ENCODE peak calls at places on chromosomes 7 and 10, in four cellular contexts. D is activated effector memory CD4-positive, alpha-beta T cell treated with Interleukin-2 at 50 U/mL for 16 hours; F is A549; V is fibroblast of mammary gland. Y is an unnamed sample.

GRCh38 chr10:84510121-84510520 is 181.7 kb downstream of the CCSER2 start:
- DNase-seq in D (no peak), V (peak), F (no peak), Y (no peak)

GRCh38 chr7:47390914-47391313 is 191.0 kb downstream of the TNS3 start:
- DNase-seq in V (no peak), D (no peak), F (no peak), Y (no peak)

GRCh38 chr7:4683884-4684565 is 1.9 kb downstream of the FOXK1 start:
- DNase-seq in V (peak), F (no peak), D (peak), Y (peak)

GRCh38 chr7:140022582-140023211 is 40.1 kb downstream of the PARP12 start:
- DNase-seq in D (no peak), V (no peak), F (no peak), Y (peak)

GRCh38 chr7:158802535-158803199 is 26.6 kb downstream of the ESYT2 start:
- DNase-seq in D (no peak), V (peak), F (peak), Y (peak)

GRCh38 chr10:95443636-95444035 is 117.5 kb downstream of the SORBS1 start:
- DNase-seq in D (no peak), F (no peak), V (no peak), Y (no peak)

GRCh38 chr7:100079024-100079560 is 2.4 kb downstream of the ZNF3 start:
- DNase-seq in D (no peak), F (no peak), V (no peak), Y (no peak)

GRCh38 chr10:97707134-97707861 is 6.2 kb upstream of the MARVELD1 start:
- DNase-seq in V (no peak), D (no peak), F (no peak), Y (no peak)

GRCh38 chr10:97131041-97131659 is 54.6 kb downstream of the SLIT1 start:
- DNase-seq in D (no peak), V (no peak), F (no peak), Y (no peak)

GRCh38 chr7:3911685-3912084 is 610.6 kb downstream of the SDK1 start:
- DNase-seq in V (peak), F (no peak), D (no peak), Y (no peak)

GRCh38 chr10:132722391-132722790 is 63.6 kb downstream of the NKX6-2 start:
- DNase-seq in F (no peak), V (no peak), D (no peak), Y (no peak)

GRCh38 chr10:68239596-68240150 is 7.8 kb upstream of the ATOH7 start:
- DNase-seq in V (no peak), D (no peak), F (no peak), Y (no peak)

GRCh38 chr7:24936121-24936824 is 43.7 kb downstream of the OSBPL3 start:
- DNase-seq in V (no peak), D (no peak), F (no peak), Y (peak)

GRCh38 chr7:155296788-155297516 is 726 bp upstream of the INSIG1 start:
- DNase-seq in V (peak), F (peak), D (peak), Y (peak)

GRCh38 chr10:87861566-87861952 is 1.8 kb downstream of the KLLN start:
- DNase-seq in D (peak), V (peak), F (no peak), Y (peak)

GRCh38 chr10:1734288-1734687 is 3.0 kb downstream of the ADARB2 start:
- DNase-seq in D (no peak), V (no peak), F (no peak), Y (no peak)

GRCh38 chr7:134744569-134744968 is 34.9 kb upstream of the CALD1 start:
- DNase-seq in D (no peak), V (no peak), F (no peak), Y (no peak)

GRCh38 chr7:74479066-74479781 is 25.5 kb downstream of the GTF2IRD1 start:
- DNase-seq in F (no peak), V (peak), D (no peak), Y (peak)

GRCh38 chr10:127833804-127834203 is 58.9 kb downstream of the CLRN3 start:
- DNase-seq in V (no peak), D (no peak), F (no peak), Y (no peak)

GRCh38 chr10:117688358-117688757 is 145.8 kb downstream of the EMX2 start:
- DNase-seq in F (no peak), V (no peak), D (no peak), Y (no peak)

GRCh38 chr7:139543801-139544603 is 20.5 kb downstream of the CLEC2L start:
- DNase-seq in F (no peak), D (no peak), V (no peak), Y (no peak)

GRCh38 chr10:49488056-49488455 is 50.9 kb downstream of the ERCC6 start:
- DNase-seq in F (no peak), V (no peak), D (no peak), Y (no peak)

GRCh38 chr10:95406651-95407280 is 116.0 kb upstream of the PDLIM1 start:
- DNase-seq in F (peak), V (no peak), D (no peak), Y (no peak)

GRCh38 chr7:155862516-155863257 is 50.4 kb upstream of the SHH start:
- DNase-seq in V (no peak), F (peak), D (no peak), Y (no peak)

GRCh38 chr7:42673951-42674350 is 237.9 kb downstream of the C7orf25 start:
- DNase-seq in D (no peak), V (no peak), F (no peak), Y (no peak)

GRCh38 chr10:5553400-5554170 is 28.8 kb downstream of the CALML3 start:
- DNase-seq in F (no peak), V (no peak), D (no peak), Y (no peak)

GRCh38 chr10:125222515-125222914 is 62.2 kb upstream of the CTBP2 start:
- DNase-seq in F (no peak), V (no peak), D (no peak), Y (no peak)

GRCh38 chr10:28060031-28060607 is 61.2 kb upstream of the ODAD2 start:
- DNase-seq in V (no peak), F (no peak), D (no peak), Y (no peak)

GRCh38 chr10:49187950-49188761 is at the start of gene TMEM273:
- DNase-seq in V (no peak), D (no peak), F (no peak), Y (no peak)

GRCh38 chr7:134364619-134365037 is 47.9 kb upstream of the SLC35B4 start:
- DNase-seq in F (peak), V (peak), D (no peak), Y (peak)

GRCh38 chr7:42155836-42156540 is 81.0 kb downstream of the GLI3 start:
- DNase-seq in V (peak), D (no peak), F (no peak), Y (peak)

GRCh38 chr7:116354546-116355422 is 144.4 kb downstream of the TES start:
- DNase-seq in D (no peak), F (peak), V (peak), Y (peak)

GRCh38 chr7:79691094-79691493 is 237.6 kb upstream of the MAGI2 start:
- DNase-seq in F (no peak), V (no peak), D (no peak), Y (no peak)

GRCh38 chr10:35456175-35456574 is 119.9 kb downstream of the CCNY start:
- DNase-seq in V (no peak), D (no peak), F (no peak), Y (no peak)

GRCh38 chr10:108132303-108132702 is 967.8 kb upstream of the SORCS1 start:
- DNase-seq in D (no peak), V (no peak), F (no peak), Y (no peak)

Y was measured in fibroblast of gingiva.